ENCODE peak calls at places on chromosomes 5 and 9, in five cellular contexts. One of them, this sample, is unnamed.
A peak's percentile ranks its signal among the peaks of the same experiment; 100 is the strongest.

GRCh38 chr9:113532809-113533190 is 69.3 kb downstream of the RGS3 start:
- DNase-seq in fibroblast of lung: no peak
- DNase-seq in RWPE2: no peak
- DNase-seq in neural progenitor cell: no peak
- DNase-seq in left ventricle myocardium inferior: no peak
- DNase-seq in this sample: no peak

GRCh38 chr9:111067472-111067871 is 29.2 kb upstream of the LPAR1 start:
- DNase-seq in fibroblast of lung: no peak
- DNase-seq in RWPE2: no peak
- DNase-seq in left ventricle myocardium inferior: no peak
- DNase-seq in neural progenitor cell: no peak
- DNase-seq in this sample: no peak

GRCh38 chr9:114002986-114003740 is 74.9 kb downstream of the AMBP start:
- DNase-seq in left ventricle myocardium inferior: no peak
- DNase-seq in RWPE2: no peak
- DNase-seq in neural progenitor cell: no peak
- DNase-seq in fibroblast of lung: no peak
- DNase-seq in this sample: no peak

GRCh38 chr9:119349548-119349947 is 19.7 kb downstream of the BRINP1 start:
- DNase-seq in neural progenitor cell: peak; percentile 75
- DNase-seq in RWPE2: no peak
- DNase-seq in left ventricle myocardium inferior: no peak
- DNase-seq in fibroblast of lung: no peak
- DNase-seq in this sample: no peak

GRCh38 chr5:117982691-117983090 is 1005.7 kb downstream of the DTWD2 start:
- DNase-seq in RWPE2: no peak
- DNase-seq in neural progenitor cell: no peak
- DNase-seq in fibroblast of lung: no peak
- DNase-seq in left ventricle myocardium inferior: no peak
- DNase-seq in this sample: no peak

GRCh38 chr9:115614931-115615401 is 497.0 kb upstream of the TNC start:
- DNase-seq in left ventricle myocardium inferior: no peak
- DNase-seq in neural progenitor cell: no peak
- DNase-seq in RWPE2: no peak
- DNase-seq in fibroblast of lung: no peak
- DNase-seq in this sample: no peak

GRCh38 chr9:92265159-92265558 is 28.3 kb downstream of the IARS1 start:
- DNase-seq in left ventricle myocardium inferior: no peak
- DNase-seq in neural progenitor cell: no peak
- DNase-seq in RWPE2: no peak
- DNase-seq in fibroblast of lung: peak; percentile 7
- DNase-seq in this sample: no peak

GRCh38 chr9:122106576-122106975 is 13.5 kb upstream of the TTLL11 start:
- DNase-seq in fibroblast of lung: no peak
- DNase-seq in left ventricle myocardium inferior: no peak
- DNase-seq in RWPE2: no peak
- DNase-seq in neural progenitor cell: no peak
- DNase-seq in this sample: no peak

GRCh38 chr5:60196382-60197113 is 303.0 kb upstream of the PDE4D start:
- DNase-seq in RWPE2: peak; percentile 90
- DNase-seq in neural progenitor cell: no peak
- DNase-seq in left ventricle myocardium inferior: no peak
- DNase-seq in fibroblast of lung: peak; percentile 89
- DNase-seq in this sample: no peak

GRCh38 chr5:56616454-56617160 is 198.7 kb upstream of the MAP3K1 start:
- DNase-seq in fibroblast of lung: no peak
- DNase-seq in neural progenitor cell: no peak
- DNase-seq in left ventricle myocardium inferior: no peak
- DNase-seq in RWPE2: no peak
- DNase-seq in this sample: no peak

GRCh38 chr5:108858959-108859358 is 111.3 kb downstream of the FER start:
- DNase-seq in RWPE2: no peak
- DNase-seq in neural progenitor cell: no peak
- DNase-seq in left ventricle myocardium inferior: no peak
- DNase-seq in fibroblast of lung: peak; percentile 20
- DNase-seq in this sample: no peak

GRCh38 chr5:126300293-126300692 is 122.9 kb upstream of the GRAMD2B start:
- DNase-seq in neural progenitor cell: no peak
- DNase-seq in fibroblast of lung: no peak
- DNase-seq in left ventricle myocardium inferior: no peak
- DNase-seq in RWPE2: no peak
- DNase-seq in this sample: no peak

GRCh38 chr5:38720691-38721361 is 125.0 kb upstream of the OSMR start:
- DNase-seq in RWPE2: no peak
- DNase-seq in fibroblast of lung: no peak
- DNase-seq in left ventricle myocardium inferior: no peak
- DNase-seq in neural progenitor cell: no peak
- DNase-seq in this sample: no peak

GRCh38 chr9:129455151-129455995 is 165.5 kb downstream of the C9orf50 start:
- DNase-seq in fibroblast of lung: peak; percentile 27
- DNase-seq in RWPE2: no peak
- DNase-seq in neural progenitor cell: no peak
- DNase-seq in left ventricle myocardium inferior: no peak
- DNase-seq in this sample: no peak

GRCh38 chr5:35924950-35925722 is 13.3 kb downstream of the CAPSL start:
- DNase-seq in fibroblast of lung: peak; percentile 62
- DNase-seq in neural progenitor cell: peak; percentile 81
- DNase-seq in left ventricle myocardium inferior: peak; percentile 30
- DNase-seq in RWPE2: peak; percentile 86
- DNase-seq in this sample: no peak

GRCh38 chr9:89410709-89411111 is 87.2 kb downstream of the SEMA4D start:
- DNase-seq in left ventricle myocardium inferior: no peak
- DNase-seq in fibroblast of lung: no peak
- DNase-seq in RWPE2: no peak
- DNase-seq in neural progenitor cell: no peak
- DNase-seq in this sample: no peak

GRCh38 chr9:27483576-27483975 is 40.5 kb upstream of the IFNK start:
- DNase-seq in fibroblast of lung: no peak
- DNase-seq in neural progenitor cell: no peak
- DNase-seq in RWPE2: no peak
- DNase-seq in left ventricle myocardium inferior: no peak
- DNase-seq in this sample: no peak

GRCh38 chr5:16735092-16735970 is 118.5 kb upstream of the RETREG1 start:
- DNase-seq in left ventricle myocardium inferior: no peak
- DNase-seq in fibroblast of lung: no peak
- DNase-seq in neural progenitor cell: no peak
- DNase-seq in RWPE2: no peak
- DNase-seq in this sample: no peak

GRCh38 chr5:171549259-171549658 is 129.8 kb downstream of the FGF18 start:
- DNase-seq in left ventricle myocardium inferior: no peak
- DNase-seq in RWPE2: no peak
- DNase-seq in neural progenitor cell: no peak
- DNase-seq in fibroblast of lung: no peak
- DNase-seq in this sample: no peak

GRCh38 chr5:151022511-151023018 is 2.2 kb downstream of the GPX3 start:
- DNase-seq in RWPE2: no peak
- DNase-seq in fibroblast of lung: no peak
- DNase-seq in left ventricle myocardium inferior: no peak
- DNase-seq in neural progenitor cell: no peak
- DNase-seq in this sample: no peak

GRCh38 chr5:19739691-19740090 is 248.3 kb downstream of the CDH18 start:
- DNase-seq in neural progenitor cell: peak; percentile 30
- DNase-seq in left ventricle myocardium inferior: no peak
- DNase-seq in RWPE2: no peak
- DNase-seq in fibroblast of lung: peak; percentile 3
- DNase-seq in this sample: no peak

GRCh38 chr9:89089176-89089575 is 89.4 kb downstream of the SHC3 start:
- DNase-seq in RWPE2: no peak
- DNase-seq in left ventricle myocardium inferior: no peak
- DNase-seq in neural progenitor cell: no peak
- DNase-seq in fibroblast of lung: no peak
- DNase-seq in this sample: no peak

GRCh38 chr5:55904152-55904551 is 53.0 kb downstream of the IL31RA start:
- DNase-seq in neural progenitor cell: no peak
- DNase-seq in fibroblast of lung: peak; percentile 34
- DNase-seq in left ventricle myocardium inferior: peak; percentile 41
- DNase-seq in RWPE2: no peak
- DNase-seq in this sample: no peak

GRCh38 chr9:127540664-127541041 is 71.4 kb upstream of the STXBP1 start:
- DNase-seq in left ventricle myocardium inferior: no peak
- DNase-seq in neural progenitor cell: peak; percentile 28
- DNase-seq in RWPE2: no peak
- DNase-seq in fibroblast of lung: no peak
- DNase-seq in this sample: no peak

GRCh38 chr9:126642839-126643238 is 29.1 kb downstream of the LMX1B start:
- DNase-seq in left ventricle myocardium inferior: no peak
- DNase-seq in fibroblast of lung: no peak
- DNase-seq in neural progenitor cell: no peak
- DNase-seq in RWPE2: no peak
- DNase-seq in this sample: no peak

GRCh38 chr9:130327781-130328348 is 62.3 kb downstream of the HMCN2 start:
- DNase-seq in neural progenitor cell: no peak
- DNase-seq in fibroblast of lung: peak; percentile 23
- DNase-seq in RWPE2: no peak
- DNase-seq in left ventricle myocardium inferior: peak; percentile 55
- DNase-seq in this sample: no peak

GRCh38 chr5:91293131-91293530 is 90.0 kb downstream of the ARRDC3 start:
- DNase-seq in fibroblast of lung: no peak
- DNase-seq in left ventricle myocardium inferior: no peak
- DNase-seq in neural progenitor cell: peak; percentile 71
- DNase-seq in RWPE2: no peak
- DNase-seq in this sample: no peak

GRCh38 chr5:147398860-147399259 is 111.0 kb downstream of the DPYSL3 start:
- DNase-seq in fibroblast of lung: no peak
- DNase-seq in left ventricle myocardium inferior: no peak
- DNase-seq in RWPE2: no peak
- DNase-seq in neural progenitor cell: no peak
- DNase-seq in this sample: no peak

GRCh38 chr9:127780126-127780885 is 1.8 kb upstream of the SH2D3C start:
- DNase-seq in RWPE2: no peak
- DNase-seq in neural progenitor cell: peak; percentile 41
- DNase-seq in left ventricle myocardium inferior: no peak
- DNase-seq in fibroblast of lung: no peak
- DNase-seq in this sample: no peak

GRCh38 chr9:93651521-93651950 is 75.2 kb downstream of the PHF2 start:
- DNase-seq in RWPE2: no peak
- DNase-seq in fibroblast of lung: no peak
- DNase-seq in left ventricle myocardium inferior: peak; percentile 7
- DNase-seq in neural progenitor cell: no peak
- DNase-seq in this sample: no peak

GRCh38 chr9:128007566-128008138 is 26.9 kb upstream of the EEIG1 start:
- DNase-seq in left ventricle myocardium inferior: peak; percentile 29
- DNase-seq in RWPE2: no peak
- DNase-seq in neural progenitor cell: no peak
- DNase-seq in fibroblast of lung: peak; percentile 47
- DNase-seq in this sample: no peak

GRCh38 chr5:125560476-125561225 is 814.2 kb upstream of the ZNF608 start:
- DNase-seq in fibroblast of lung: no peak
- DNase-seq in RWPE2: no peak
- DNase-seq in neural progenitor cell: no peak
- DNase-seq in left ventricle myocardium inferior: no peak
- DNase-seq in this sample: no peak

GRCh38 chr5:130808691-130809090 is 356.4 kb downstream of the HINT1 start:
- DNase-seq in RWPE2: no peak
- DNase-seq in neural progenitor cell: no peak
- DNase-seq in left ventricle myocardium inferior: no peak
- DNase-seq in fibroblast of lung: no peak
- DNase-seq in this sample: no peak

GRCh38 chr9:114321759-114322158 is 1.1 kb upstream of the ORM1 start:
- DNase-seq in fibroblast of lung: no peak
- DNase-seq in left ventricle myocardium inferior: no peak
- DNase-seq in RWPE2: no peak
- DNase-seq in neural progenitor cell: no peak
- DNase-seq in this sample: no peak

GRCh38 chr9:88994820-88995180 is 3.5 kb downstream of the S1PR3 start:
- DNase-seq in left ventricle myocardium inferior: no peak
- DNase-seq in neural progenitor cell: no peak
- DNase-seq in fibroblast of lung: peak; percentile 72
- DNase-seq in RWPE2: no peak
- DNase-seq in this sample: no peak

GRCh38 chr5:69512740-69513260 is 20.2 kb downstream of the OCLN start:
- DNase-seq in neural progenitor cell: no peak
- DNase-seq in left ventricle myocardium inferior: no peak
- DNase-seq in fibroblast of lung: peak; percentile 85
- DNase-seq in RWPE2: no peak
- DNase-seq in this sample: no peak

DNA sequence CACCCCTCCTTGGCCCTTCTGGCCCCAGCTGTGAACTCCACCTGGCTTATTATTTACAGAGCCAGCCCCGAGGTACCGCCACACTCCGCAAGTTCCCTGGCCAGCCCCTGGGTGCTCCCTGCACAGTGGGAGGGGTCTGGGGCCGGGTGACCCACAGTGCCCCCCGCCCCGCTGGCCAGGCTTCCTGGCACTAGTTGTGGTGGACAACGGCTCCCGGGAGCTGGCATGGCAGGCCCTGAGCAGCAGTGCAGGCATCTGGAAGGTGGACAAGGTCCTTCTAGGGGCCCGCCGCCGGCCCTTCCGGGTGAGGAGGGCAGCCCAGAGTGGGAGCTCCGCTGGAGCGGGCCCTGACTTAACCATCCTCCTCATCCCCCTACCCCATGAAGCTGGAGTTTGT is 3.9 kb downstream of the MAMDC4 start:
- DNase-seq in neural progenitor cell: no peak
- DNase-seq in RWPE2: no peak
- DNase-seq in left ventricle myocardium inferior: peak; percentile 12
- DNase-seq in fibroblast of lung: no peak
- DNase-seq in this sample: no peak
- H3K4me1 ChIP-seq in neural progenitor cell: no peaks in the 10 kb centered on the region
- H3K4me1 ChIP-seq in RWPE2: no peaks in the 10 kb centered on the region
- H3K4me1 ChIP-seq in left ventricle myocardium inferior: peaks cover 38% of the 10 kb centered on the region
- H3K4me1 ChIP-seq in fibroblast of lung: peaks cover 2% of the 10 kb centered on the region
- H3K4me1 ChIP-seq in this sample: peaks cover 18% of the 10 kb centered on the region

GRCh38 chr5:61623401-61624069 is 291.5 kb downstream of the ZSWIM6 start:
- DNase-seq in RWPE2: no peak
- DNase-seq in fibroblast of lung: no peak
- DNase-seq in neural progenitor cell: peak; percentile 63
- DNase-seq in left ventricle myocardium inferior: no peak
- DNase-seq in this sample: no peak
- TF ChIP-seq CTCF in RWPE2: peak; percentile 12
- TF ChIP-seq CTCF in fibroblast of lung: no peak
- TF ChIP-seq CTCF in neural progenitor cell: peak; percentile 63
- TF ChIP-seq CTCF in left ventricle myocardium inferior: peak; percentile 36
- TF ChIP-seq CTCF in this sample: no peak

GRCh38 chr5:58898538-58898937 is 315.7 kb downstream of the RAB3C start:
- DNase-seq in left ventricle myocardium inferior: no peak
- DNase-seq in neural progenitor cell: peak; percentile 49
- DNase-seq in RWPE2: no peak
- DNase-seq in fibroblast of lung: no peak
- DNase-seq in this sample: no peak
- H3K4me3 ChIP-seq in left ventricle myocardium inferior: no peak overlapping the region
- H3K4me3 ChIP-seq in neural progenitor cell: no peak overlapping the region
- H3K4me3 ChIP-seq in RWPE2: no peak overlapping the region
- H3K4me3 ChIP-seq in fibroblast of lung: no peak overlapping the region
- H3K4me3 ChIP-seq in this sample: no peak overlapping the region

DNA sequence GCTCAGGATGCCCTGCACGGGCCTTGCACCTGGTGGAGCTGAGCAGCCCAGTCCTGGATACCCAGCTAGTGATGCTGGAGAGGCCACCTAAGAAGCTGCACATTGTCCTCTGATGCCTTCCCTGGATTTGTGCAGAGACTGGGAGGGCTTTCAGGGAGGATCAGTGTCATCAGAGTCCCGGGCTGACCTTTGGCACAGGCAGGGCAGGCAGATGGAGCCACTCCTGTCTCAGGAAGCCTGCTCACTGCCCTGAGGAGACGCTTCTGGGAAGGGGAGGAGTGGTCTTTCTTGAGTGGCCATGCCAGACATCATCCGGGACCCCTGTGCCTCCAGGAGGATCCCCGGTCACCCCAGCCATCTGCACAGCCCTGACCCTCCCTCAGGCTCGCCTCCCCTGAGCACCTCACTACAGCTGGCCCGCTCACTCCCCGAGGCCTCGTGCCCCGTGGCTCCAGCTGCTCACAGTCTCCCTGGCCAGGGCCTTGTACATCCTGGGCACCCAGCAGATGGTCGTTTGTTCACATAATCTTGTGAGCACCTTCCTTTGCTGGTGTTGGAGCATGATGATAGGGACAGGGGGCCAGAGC is 47.2 kb upstream of the FCN2 start:
- DNase-seq in fibroblast of lung: no peak
- DNase-seq in RWPE2: no peak
- DNase-seq in neural progenitor cell: peak; percentile 52
- DNase-seq in left ventricle myocardium inferior: no peak
- DNase-seq in this sample: no peak
- H3K4me1 ChIP-seq in fibroblast of lung: no peaks in the 10 kb centered on the region
- H3K4me1 ChIP-seq in RWPE2: no peaks in the 10 kb centered on the region
- H3K4me1 ChIP-seq in neural progenitor cell: no peaks in the 10 kb centered on the region
- H3K4me1 ChIP-seq in left ventricle myocardium inferior: no peaks in the 10 kb centered on the region
- H3K4me1 ChIP-seq in this sample: no peaks in the 10 kb centered on the region

This sample was measured in thoracic aorta.